ENCODE peak calls at places on chromosomes 11 and 22, in seven cellular contexts. D, P, W, G, F, I and R are unnamed samples.
A peak's percentile ranks its signal among the peaks of the same experiment; 100 is the strongest.

GRCh38 chr11:10326080-10326964 is 21.4 kb downstream of the ADM start:
- DNase-seq in D (no peak), I (no peak), G (no peak), F (no peak), W (peak; percentile 44), P (no peak), R (no peak)

GRCh38 chr11:47946682-47947575 is 33.4 kb upstream of the PTPRJ start:
- DNase-seq in F (peak; percentile 95), W (peak; percentile 99), D (no peak), P (no peak), I (no peak), G (no peak), R (peak; percentile 96)

GRCh38 chr22:19330865-19331418 is 39.4 kb upstream of the CLTCL1 start:
- DNase-seq in D (no peak), F (no peak), W (no peak), I (no peak), G (no peak), P (no peak), R (no peak)

GRCh38 chr11:100515087-100515486 is 172.0 kb upstream of the ARHGAP42 start:
- DNase-seq in P (no peak), G (no peak), F (peak; percentile 42), D (no peak), W (peak; percentile 81), I (no peak), R (peak; percentile 26)

GRCh38 chr22:23036684-23037428 is 33.5 kb upstream of the GNAZ start:
- DNase-seq in G (no peak), D (no peak), F (peak; percentile 41), I (no peak), W (peak; percentile 49), P (no peak), R (peak; percentile 84)

GRCh38 chr11:47464479-47464878 is 15.5 kb upstream of the RAPSN start:
- DNase-seq in D (no peak), I (no peak), P (no peak), G (no peak), F (peak; percentile 42), W (no peak), R (peak; percentile 29)

GRCh38 chr22:22070371-22070824 is 87.8 kb upstream of the TOP3B start:
- DNase-seq in P (no peak), F (no peak), I (no peak), G (no peak), W (no peak), D (no peak), R (no peak)

GRCh38 chr22:46379301-46379930 is 43.9 kb downstream of the TRMU start:
- DNase-seq in I (no peak), G (no peak), F (no peak), P (no peak), W (no peak), D (no peak), R (no peak)

GRCh38 chr11:369336-370018 is at the start of gene B4GALNT4:
- DNase-seq in G (no peak), F (peak; percentile 23), I (no peak), W (no peak), D (no peak), P (peak; percentile 54), R (no peak)

GRCh38 chr11:72012091-72012630 is 13.5 kb downstream of the IL18BP start:
- DNase-seq in P (no peak), F (no peak), G (no peak), D (no peak), W (no peak), I (no peak), R (no peak)

GRCh38 chr22:22182990-22183264 is 61.7 kb upstream of the VPREB1 start:
- DNase-seq in G (no peak), F (no peak), I (no peak), P (no peak), D (no peak), W (no peak), R (no peak)

GRCh38 chr11:65112226-65112550 is 516 bp downstream of the TM7SF2 start:
- DNase-seq in F (no peak), G (no peak), I (no peak), W (no peak), P (no peak), D (no peak), R (no peak)

GRCh38 chr11:117094776-117095175 is 3.5 kb downstream of the SIK3 start:
- DNase-seq in W (peak; percentile 56), F (peak; percentile 56), D (no peak), G (no peak), P (no peak), I (no peak), R (peak; percentile 16)

GRCh38 chr22:31828739-31829138 is 74.9 kb downstream of the DEPDC5 start:
- DNase-seq in F (no peak), P (no peak), D (no peak), W (no peak), I (no peak), G (no peak), R (no peak)

GRCh38 chr22:32396746-32397145 is 15.3 kb downstream of the RTCB start:
- DNase-seq in F (no peak), I (no peak), W (no peak), D (no peak), P (no peak), G (no peak), R (peak; percentile 25)

GRCh38 chr22:19407649-19408606 is 23.6 kb downstream of the HIRA start:
- DNase-seq in F (peak; percentile 29), W (no peak), P (no peak), G (no peak), D (no peak), I (no peak), R (no peak)

GRCh38 chr22:37460684-37461083 is 25.5 kb downstream of the MFNG start:
- DNase-seq in I (no peak), F (no peak), G (no peak), W (no peak), P (no peak), D (no peak), R (no peak)